ENCODE peak calls at places on chromosomes 7 and 10, in five cellular contexts. W, F, R, M and Y are unnamed samples. For H3K4me1, the result is how much of the 10 kb centered on the place peaks cover.

GRCh38 chr7:27947581-27948278 is 207.8 kb downstream of the TAX1BP1 start:
- DNase-seq in W (no peak), F (no peak), R (no peak), M (no peak), Y (no peak)

GRCh38 chr10:100688201-100688600 is 57.2 kb upstream of the PAX2 start:
- DNase-seq in W (no peak), F (no peak), R (no peak), M (no peak), Y (no peak)

GRCh38 chr10:122298206-122298597 is 27.1 kb downstream of the BTBD16 start:
- DNase-seq in W (no peak), F (no peak), R (no peak), M (no peak), Y (no peak)

GRCh38 chr7:102282465-102283362 is 4.0 kb upstream of the SH2B2 start:
- DNase-seq in W (no peak), F (no peak), R (no peak), M (no peak), Y (no peak)

GRCh38 chr7:111982133-111982532 is 224.1 kb downstream of the DOCK4 start:
- DNase-seq in W (no peak), F (no peak), R (no peak), M (no peak), Y (no peak)

GRCh38 chr10:100370976-100371706 is 24.1 kb downstream of the SCD start:
- DNase-seq in W (peak), F (peak), R (peak), M (peak), Y (peak)

GRCh38 chr10:34313353-34313752 is 501.7 kb downstream of the PARD3 start:
- DNase-seq in W (no peak), F (no peak), R (no peak), M (no peak), Y (no peak)

GRCh38 chr10:33706746-33707145 is 372.3 kb upstream of the NRP1 start:
- DNase-seq in W (no peak), F (no peak), R (peak), M (no peak), Y (no peak)

GRCh38 chr10:77636967-77637473 is 588 bp downstream of the KCNMA1 start:
- DNase-seq in W (peak), F (peak), R (no peak), M (no peak), Y (no peak)

GRCh38 chr10:113648478-113648877 is 15.4 kb downstream of the NRAP start:
- DNase-seq in W (no peak), F (no peak), R (no peak), M (no peak), Y (peak)

GRCh38 chr10:37856881-37857286 is 526 bp downstream of the ZNF248 start:
- DNase-seq in W (no peak), F (peak), R (no peak), M (peak), Y (peak)

GRCh38 chr7:149027560-149028345 is 552 bp downstream of the PDIA4 start:
- DNase-seq in W (no peak), F (no peak), R (peak), M (peak), Y (no peak)

GRCh38 chr7:103632972-103633371 is 187.0 kb upstream of the SLC26A5 start:
- DNase-seq in W (no peak), F (no peak), R (peak), M (no peak), Y (no peak)

GRCh38 chr10:104323085-104323484 is 15.2 kb downstream of the ITPRIP start:
- DNase-seq in W (peak), F (no peak), R (no peak), M (peak), Y (no peak)

GRCh38 chr10:130782467-130782866 is 529.1 kb downstream of the TCERG1L start:
- DNase-seq in W (peak), F (no peak), R (no peak), M (no peak), Y (no peak)

GRCh38 chr7:127413962-127414361 is 21.5 kb upstream of the ZNF800 start:
- DNase-seq in W (no peak), F (no peak), R (no peak), M (no peak), Y (no peak)

GRCh38 chr10:77201135-77202111 is 436.2 kb downstream of the KCNMA1 start:
- DNase-seq in W (no peak), F (no peak), R (peak), M (no peak), Y (no peak)

GRCh38 chr10:71965623-71966022 is 1.4 kb downstream of the CHST3 start:
- DNase-seq in W (no peak), F (no peak), R (no peak), M (peak), Y (no peak)

GRCh38 chr7:114047889-114048288 is 129.1 kb upstream of the PPP1R3A start:
- DNase-seq in W (no peak), F (no peak), R (peak), M (no peak), Y (no peak)

GRCh38 chr7:82629583-82629982 is 186.0 kb upstream of the CACNA2D1 start:
- DNase-seq in W (no peak), F (no peak), R (peak), M (no peak), Y (no peak)

GRCh38 chr10:66717221-66717981 is 208.4 kb upstream of the LRRTM3 start:
- DNase-seq in W (no peak), F (no peak), R (no peak), M (no peak), Y (no peak)

GRCh38 chr10:101857802-101858476 is 14.3 kb upstream of the KCNIP2 start:
- DNase-seq in W (no peak), F (no peak), R (no peak), M (no peak), Y (no peak)

GRCh38 chr7:28448708-28449107 is 36.4 kb downstream of the CREB5 start:
- DNase-seq in W (no peak), F (no peak), R (no peak), M (no peak), Y (no peak)

GRCh38 chr7:75638607-75639070 is 100.1 kb downstream of the HIP1 start:
- DNase-seq in W (peak), F (peak), R (peak), M (peak), Y (peak)

GRCh38 chr7:133434246-133434865 is 181.5 kb downstream of the EXOC4 start:
- DNase-seq in W (no peak), F (no peak), R (peak), M (no peak), Y (no peak)

GRCh38 chr10:21602313-21602712 is 68.3 kb downstream of the MLLT10 start:
- DNase-seq in W (no peak), F (no peak), R (no peak), M (no peak), Y (no peak)

GRCh38 chr10:74937446-74937935 is 111.1 kb downstream of the KAT6B start:
- DNase-seq in W (no peak), F (no peak), R (no peak), M (no peak), Y (no peak)

GRCh38 chr7:44460325-44460724 is 30.1 kb downstream of the NUDCD3 start:
- DNase-seq in W (no peak), F (no peak), R (no peak), M (no peak), Y (no peak)

GRCh38 chr10:132283604-132284382 is 24.0 kb downstream of the STK32C start:
- DNase-seq in W (no peak), F (peak), R (no peak), M (no peak), Y (no peak)

GRCh38 chr7:95525503-95525902 is 39.8 kb downstream of the ASB4 start:
- DNase-seq in W (no peak), F (no peak), R (no peak), M (no peak), Y (no peak)

GRCh38 chr7:87759511-87759910 is 116.6 kb downstream of the SLC25A40 start:
- DNase-seq in W (no peak), F (no peak), R (no peak), M (no peak), Y (no peak)

GRCh38 chr7:105743351-105743812 is 133.0 kb downstream of the ATXN7L1 start:
- DNase-seq in W (no peak), F (no peak), R (no peak), M (no peak), Y (no peak)

GRCh38 chr7:105741993-105742392 is 134.4 kb downstream of the ATXN7L1 start:
- DNase-seq in W (no peak), F (no peak), R (no peak), M (no peak), Y (no peak)

GRCh38 chr7:105748701-105749100 is 127.7 kb downstream of the ATXN7L1 start:
- DNase-seq in W (no peak), F (no peak), R (no peak), M (no peak), Y (no peak)

GRCh38 chr7:105742787-105743186 is 133.6 kb downstream of the ATXN7L1 start:
- DNase-seq in W (no peak), F (no peak), R (no peak), M (no peak), Y (no peak)

GRCh38 chr7:105745681-105746330 is 130.6 kb downstream of the ATXN7L1 start:
- DNase-seq in W (peak), F (no peak), R (no peak), M (no peak), Y (no peak)
- TF ChIP-seq CTCF in W (no peak), F (no peak), R (no peak), M (no peak), Y (no peak)

DNA sequence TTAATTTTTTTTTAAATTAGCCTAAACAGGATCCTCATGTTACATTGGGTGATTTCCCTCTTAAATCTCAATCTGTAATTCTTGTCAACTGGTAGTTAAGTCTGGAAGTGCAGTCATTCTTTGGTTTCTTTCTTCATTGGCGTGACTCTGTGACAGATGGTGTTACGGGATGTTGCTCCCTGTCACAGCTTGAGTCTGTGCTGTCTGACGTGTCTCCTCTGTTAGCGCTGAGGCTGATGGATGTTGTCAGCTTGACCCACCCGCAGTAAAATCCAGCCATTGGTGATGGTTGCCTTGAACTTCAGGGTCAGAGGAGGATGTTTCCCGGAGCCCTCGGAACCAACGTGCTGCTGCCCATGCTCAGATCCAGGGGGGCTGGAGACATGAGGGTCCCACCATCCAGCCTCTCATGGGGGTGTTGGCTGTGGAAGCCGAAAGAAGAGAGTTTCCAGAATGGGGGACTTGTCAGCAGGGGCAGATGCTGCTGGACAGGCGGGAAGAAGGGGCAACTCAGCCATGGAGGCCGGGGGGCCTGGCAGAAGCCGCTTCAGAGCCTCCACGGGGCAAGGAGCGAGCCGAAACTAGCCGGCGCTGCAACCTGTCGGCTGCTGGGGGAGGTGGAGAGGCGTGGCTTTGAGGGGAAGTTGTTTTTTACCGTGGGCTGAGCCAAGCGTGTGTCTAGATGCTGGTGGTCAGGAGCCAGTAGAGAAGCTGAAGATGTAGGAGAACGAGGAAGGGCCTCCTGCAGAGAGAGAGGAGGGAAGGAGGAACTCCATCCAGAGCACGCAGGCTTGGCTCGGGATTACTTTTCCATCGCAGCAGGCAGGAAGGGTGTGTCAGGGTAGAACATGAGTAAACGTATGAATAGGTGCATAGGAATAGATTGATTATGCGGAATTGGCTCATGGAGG is 3.5 kb downstream of the SUN1 start:
- DNase-seq in W (no peak), F (no peak), R (no peak), M (no peak), Y (no peak)
- H3K4me1 ChIP-seq in W (under half), F (half or more), R (under half), M (half or more), Y (half or more)

DNA sequence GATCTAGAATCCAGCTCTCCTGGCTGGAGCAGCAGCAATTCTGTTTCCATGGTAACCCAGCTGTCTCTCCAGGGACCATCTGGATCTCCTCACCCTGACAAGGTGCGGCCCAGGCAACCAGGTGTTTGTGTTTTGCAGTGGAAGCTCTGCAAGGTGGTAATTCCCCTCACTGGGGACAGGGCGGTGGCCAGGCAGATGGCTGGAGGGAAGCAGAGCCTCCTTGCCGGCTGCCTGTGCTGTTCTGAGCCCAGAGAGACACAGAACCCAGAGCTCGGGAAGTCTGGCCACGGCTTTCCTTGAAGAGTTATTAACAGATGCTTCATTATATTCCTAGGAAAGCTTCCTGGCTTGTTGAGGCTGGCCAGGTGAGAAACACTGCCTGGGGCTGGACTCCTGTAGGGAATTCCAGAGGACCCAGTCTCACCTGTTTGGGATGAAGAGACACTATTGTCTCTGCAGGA is 118.2 kb upstream of the PPIF start:
- DNase-seq in W (peak), F (no peak), R (no peak), M (no peak), Y (no peak)
- H3K27ac ChIP-seq in W (no peak), F (no peak), R (peak), M (no peak), Y (peak)

GRCh38 chr7:98870807-98871491 is 1.1 kb upstream of the TMEM130 start:
- DNase-seq in W (peak), F (no peak), R (no peak), M (peak), Y (no peak)

GRCh38 chr7:98874942-98875341 is 3.4 kb upstream of the TRRAP start:
- DNase-seq in W (no peak), F (no peak), R (no peak), M (no peak), Y (no peak)

GRCh38 chr7:98869374-98870070 is at the start of gene TMEM130:
- DNase-seq in W (no peak), F (no peak), R (no peak), M (no peak), Y (no peak)

GRCh38 chr7:98870071-98870651 is 347 bp upstream of the TMEM130 start:
- DNase-seq in W (peak), F (peak), R (peak), M (peak), Y (peak)

GRCh38 chr7:98872328-98872924 is 2.6 kb upstream of the TMEM130 start:
- DNase-seq in W (no peak), F (no peak), R (no peak), M (no peak), Y (no peak)
- TF ChIP-seq CTCF in W (peak), F (peak), R (peak), M (no peak), Y (no peak)

DNA sequence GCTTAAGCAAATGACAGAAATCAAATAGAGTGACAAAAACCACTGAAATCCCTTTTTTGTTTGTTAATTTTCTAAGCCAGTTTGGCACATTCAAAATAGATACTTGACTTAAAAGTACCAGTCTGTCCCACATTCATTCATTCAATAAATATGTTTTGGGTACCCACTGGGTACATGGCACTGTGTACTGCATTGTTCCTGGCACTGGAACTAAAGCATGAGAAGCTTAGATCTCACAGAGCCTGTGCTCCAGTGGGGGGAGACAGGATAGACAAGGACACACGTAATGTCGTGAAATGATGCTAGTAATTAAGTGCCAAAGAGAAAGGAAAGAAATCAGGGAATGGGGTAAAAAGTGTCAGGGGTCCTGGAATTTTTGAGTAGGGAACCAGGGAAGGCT is 13.0 kb downstream of the MTURN start:
- DNase-seq in W (no peak), F (no peak), R (no peak), M (no peak), Y (no peak)
- H3K4me1 ChIP-seq in W (under half), F (under half), R (under half), M (under half), Y (under half)

DNA sequence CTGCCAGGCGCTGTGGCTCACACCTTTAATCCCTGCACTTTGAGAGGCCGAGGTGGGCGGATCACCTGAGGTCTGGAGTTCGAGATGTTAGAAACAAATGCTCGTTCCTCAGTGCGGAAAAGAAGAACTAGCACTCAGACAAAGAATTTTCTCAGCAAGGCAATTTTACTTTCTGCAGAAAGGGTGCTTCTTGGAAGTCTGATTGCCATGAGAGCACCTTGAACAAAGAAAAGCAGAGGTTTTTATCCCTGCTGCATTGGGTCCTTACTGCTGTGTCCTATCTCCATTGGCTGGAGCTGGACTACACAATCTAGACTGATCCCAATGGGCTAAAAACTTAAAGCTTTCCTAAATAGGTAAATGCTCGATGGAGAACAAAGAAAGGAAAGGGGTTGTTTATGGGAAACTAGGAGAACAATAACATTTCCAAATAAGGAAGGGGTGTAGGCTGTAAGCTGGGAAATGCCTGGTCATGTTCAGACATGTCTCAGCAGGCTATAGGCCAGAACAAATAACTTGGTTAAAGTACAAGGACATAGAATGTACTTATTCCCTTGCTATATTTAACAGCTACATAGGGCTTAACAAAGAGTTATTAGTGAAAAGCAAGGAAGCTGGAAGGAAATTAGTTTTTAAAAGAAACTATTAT is 26.1 kb upstream of the ACTR3B start:
- DNase-seq in W (peak), F (no peak), R (no peak), M (no peak), Y (no peak)
- H3K27ac ChIP-seq in W (no peak), F (no peak), R (no peak), M (no peak), Y (no peak)

GRCh38 chr7:50826371-50827172 is 43.9 kb upstream of the GRB10 start:
- DNase-seq in W (no peak), F (no peak), R (peak), M (no peak), Y (no peak)
- TF ChIP-seq CTCF in W (no peak), F (no peak), R (peak), M (no peak), Y (no peak)